ENCODE peak calls at places on chromosome 7, in four cellular contexts. Q is anterior cingulate cortex; T is neural crest cell; K is stimulated activated naive CD4-positive, alpha-beta T cell. D is an unnamed sample.

GRCh38 chr7:132407764-132408163 is 168.5 kb downstream of the PLXNA4 start:
- DNase-seq in Q (no peak), T (no peak), K (no peak), D (no peak)

GRCh38 chr7:105224884-105225651 is 163.7 kb downstream of the SRPK2 start:
- DNase-seq in Q (no peak), T (no peak), K (no peak), D (no peak)

GRCh38 chr7:101899616-101900015 is 82.2 kb downstream of the CUX1 start:
- DNase-seq in Q (no peak), T (no peak), K (no peak), D (no peak)

GRCh38 chr7:18354686-18355085 is 140.9 kb upstream of the HDAC9 start:
- DNase-seq in Q (no peak), T (no peak), K (no peak), D (no peak)

GRCh38 chr7:126411821-126412383 is 840.8 kb downstream of the GRM8 start:
- DNase-seq in Q (no peak), T (no peak), K (no peak), D (no peak)

GRCh38 chr7:27784399-27785053 is 44.6 kb downstream of the TAX1BP1 start:
- DNase-seq in Q (no peak), T (peak), K (peak), D (no peak)

GRCh38 chr7:51141451-51141971 is 175.1 kb downstream of the COBL start:
- DNase-seq in Q (no peak), T (no peak), K (peak), D (no peak)

GRCh38 chr7:81604075-81604807 is 165.6 kb downstream of the HGF start:
- DNase-seq in Q (no peak), T (no peak), K (no peak), D (no peak)